ENCODE peak calls at places on chromosomes 11 and 22, in nine cellular contexts. X is psoas muscle, A is upper lobe of right lung, F is GM23248, Z is HepG2, Q is right atrium auricular region, D is colonic mucosa, K is fibroblast of lung, P is esophagus squamous epithelium. C is an unnamed sample.

GRCh38 chr22:28222066-28222465 is 303.0 kb upstream of the PITPNB start:
- DNase-seq in X (no peak), A (no peak), F (no peak), Z (no peak), Q (no peak), D (no peak), K (no peak), P (no peak), C (no peak)

GRCh38 chr22:24772493-24773220 is 1.9 kb downstream of the PIWIL3 start:
- DNase-seq in X (no peak), A (no peak), F (peak; percentile 51), Z (peak; percentile 61), Q (no peak), D (no peak), K (peak; percentile 61), P (no peak), C (no peak)

GRCh38 chr11:2539761-2540520 is 95.1 kb downstream of the KCNQ1 start:
- DNase-seq in X (peak; percentile 10), A (peak; percentile 57), F (no peak), Z (no peak), Q (no peak), D (no peak), K (no peak), P (no peak), C (no peak)

GRCh38 chr22:48649031-48649430 is 1178.6 kb downstream of the BRD1 start:
- DNase-seq in X (no peak), A (no peak), F (no peak), Z (no peak), Q (no peak), D (no peak), K (no peak), P (no peak), C (no peak)

GRCh38 chr11:117316197-117316961 is at the start of gene BACE1:
- DNase-seq in X (peak; percentile 83), A (peak; percentile 88), F (peak; percentile 89), Z (peak; percentile 85), Q (peak; percentile 84), D (peak; percentile 78), K (peak; percentile 88), P (no peak), C (no peak)

GRCh38 chr11:6638437-6638836 is 17.2 kb downstream of the DCHS1 start:
- DNase-seq in X (no peak), A (no peak), F (no peak), Z (no peak), Q (no peak), D (no peak), K (no peak), P (no peak), C (no peak)

GRCh38 chr11:101718406-101718805 is 134.6 kb upstream of the TRPC6 start:
- DNase-seq in X (no peak), A (no peak), F (peak; percentile 10), Z (no peak), Q (no peak), D (no peak), K (peak; percentile 97), P (no peak), C (no peak)

GRCh38 chr22:20783844-20784723 is 10.2 kb downstream of the SERPIND1 start:
- DNase-seq in X (no peak), A (no peak), F (peak; percentile 70), Z (peak; percentile 70), Q (no peak), D (peak; percentile 64), K (peak; percentile 72), P (no peak), C (peak; percentile 24)

GRCh38 chr11:83221694-83222093 is 28.2 kb downstream of the ANKRD42 start:
- DNase-seq in X (no peak), A (no peak), F (no peak), Z (no peak), Q (no peak), D (no peak), K (no peak), P (no peak), C (no peak)

GRCh38 chr22:49727191-49727880 is 100.3 kb downstream of the BRD1 start:
- DNase-seq in X (no peak), A (peak; percentile 47), F (no peak), Z (no peak), Q (no peak), D (no peak), K (no peak), P (no peak), C (no peak)

GRCh38 chr11:44840526-44840925 is 110.2 kb downstream of the TP53I11 start:
- DNase-seq in X (no peak), A (no peak), F (no peak), Z (no peak), Q (no peak), D (no peak), K (no peak), P (no peak), C (no peak)

GRCh38 chr11:206002-206384 is 1.2 kb downstream of the BET1L start:
- DNase-seq in X (no peak), A (peak; percentile 46), F (no peak), Z (no peak), Q (no peak), D (peak; percentile 24), K (no peak), P (no peak), C (no peak)
- H3K27ac ChIP-seq in X (peak overlapping the region; percentile 99), A (peak overlapping the region; percentile 99), F (peak overlapping the region; percentile 99), Z (peak overlapping the region; percentile 96), Q (peak overlapping the region; percentile 99), D (no peak overlapping the region), K (peak overlapping the region; percentile 96), P (peak overlapping the region; percentile 100), C (no peak overlapping the region)

GRCh38 chr22:46825145-46825544 is 62.7 kb downstream of the TBC1D22A start:
- DNase-seq in X (no peak), A (no peak), F (no peak), Z (no peak), Q (no peak), D (no peak), K (no peak), P (no peak), C (no peak)

GRCh38 chr22:46827781-46828180 is 65.3 kb downstream of the TBC1D22A start:
- DNase-seq in X (no peak), A (no peak), F (no peak), Z (no peak), Q (no peak), D (no peak), K (no peak), P (no peak), C (no peak)

GRCh38 chr22:46827072-46827780 is 64.8 kb downstream of the TBC1D22A start:
- DNase-seq in X (no peak), A (no peak), F (no peak), Z (peak; percentile 37), Q (no peak), D (no peak), K (no peak), P (no peak), C (no peak)

GRCh38 chr22:46824348-46824909 is 62.0 kb downstream of the TBC1D22A start:
- DNase-seq in X (no peak), A (no peak), F (no peak), Z (no peak), Q (no peak), D (no peak), K (no peak), P (no peak), C (no peak)

GRCh38 chr22:46826438-46826837 is 64.0 kb downstream of the TBC1D22A start:
- DNase-seq in X (no peak), A (no peak), F (no peak), Z (no peak), Q (no peak), D (no peak), K (no peak), P (no peak), C (no peak)
- H3K36me3 ChIP-seq in X (peaks cover 10% of the 10 kb centered on the region), A (no peaks in the 10 kb centered on the region), F (no peaks in the 10 kb centered on the region), Z (peaks cover 2% of the 10 kb centered on the region), Q (no peaks in the 10 kb centered on the region), D (no peaks in the 10 kb centered on the region), K (no peaks in the 10 kb centered on the region), P (no peaks in the 10 kb centered on the region), C (no peaks in the 10 kb centered on the region)

DNA sequence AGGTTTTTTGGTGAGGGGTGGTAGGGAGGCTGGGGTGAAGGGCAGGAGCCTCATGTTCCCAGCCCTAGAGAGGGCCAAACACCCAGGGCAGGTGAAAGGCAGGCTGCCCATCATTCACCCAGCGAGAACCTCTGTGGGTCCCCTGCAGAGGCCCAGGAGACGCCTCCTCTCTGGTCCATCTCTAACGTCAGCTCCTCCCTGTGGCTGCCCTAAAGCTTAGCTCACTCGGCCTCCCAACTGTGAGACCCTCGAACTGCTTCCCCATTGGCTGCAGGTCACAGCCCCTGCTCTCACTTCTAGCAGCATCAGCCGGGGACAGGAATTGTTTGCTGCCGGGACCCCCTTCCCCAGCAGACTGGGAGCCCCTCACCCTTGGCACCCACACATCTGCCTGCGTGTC is 615 bp upstream of the NFAM1 start:
- DNase-seq in X (no peak), A (no peak), F (no peak), Z (no peak), Q (no peak), D (no peak), K (no peak), P (no peak), C (no peak)
- H3K27ac ChIP-seq in X (no peak overlapping the region), A (no peak overlapping the region), F (no peak overlapping the region), Z (no peak overlapping the region), Q (no peak overlapping the region), D (no peak overlapping the region), K (no peak overlapping the region), P (peak overlapping the region; percentile 69), C (no peak overlapping the region)

GRCh38 chr11:119299416-119299815 is 17.5 kb downstream of the MCAM start:
- DNase-seq in X (no peak), A (no peak), F (no peak), Z (no peak), Q (no peak), D (no peak), K (no peak), P (no peak), C (no peak)

GRCh38 chr11:119298726-119299125 is 18.2 kb downstream of the MCAM start:
- DNase-seq in X (peak; percentile 78), A (no peak), F (no peak), Z (no peak), Q (no peak), D (no peak), K (no peak), P (no peak), C (no peak)

GRCh38 chr11:119303227-119303718 is 13.7 kb downstream of the MCAM start:
- DNase-seq in X (no peak), A (no peak), F (no peak), Z (no peak), Q (no peak), D (no peak), K (no peak), P (no peak), C (no peak)

GRCh38 chr11:119297938-119298337 is 19.0 kb downstream of the MCAM start:
- DNase-seq in X (no peak), A (no peak), F (no peak), Z (no peak), Q (no peak), D (no peak), K (no peak), P (no peak), C (no peak)

DNA sequence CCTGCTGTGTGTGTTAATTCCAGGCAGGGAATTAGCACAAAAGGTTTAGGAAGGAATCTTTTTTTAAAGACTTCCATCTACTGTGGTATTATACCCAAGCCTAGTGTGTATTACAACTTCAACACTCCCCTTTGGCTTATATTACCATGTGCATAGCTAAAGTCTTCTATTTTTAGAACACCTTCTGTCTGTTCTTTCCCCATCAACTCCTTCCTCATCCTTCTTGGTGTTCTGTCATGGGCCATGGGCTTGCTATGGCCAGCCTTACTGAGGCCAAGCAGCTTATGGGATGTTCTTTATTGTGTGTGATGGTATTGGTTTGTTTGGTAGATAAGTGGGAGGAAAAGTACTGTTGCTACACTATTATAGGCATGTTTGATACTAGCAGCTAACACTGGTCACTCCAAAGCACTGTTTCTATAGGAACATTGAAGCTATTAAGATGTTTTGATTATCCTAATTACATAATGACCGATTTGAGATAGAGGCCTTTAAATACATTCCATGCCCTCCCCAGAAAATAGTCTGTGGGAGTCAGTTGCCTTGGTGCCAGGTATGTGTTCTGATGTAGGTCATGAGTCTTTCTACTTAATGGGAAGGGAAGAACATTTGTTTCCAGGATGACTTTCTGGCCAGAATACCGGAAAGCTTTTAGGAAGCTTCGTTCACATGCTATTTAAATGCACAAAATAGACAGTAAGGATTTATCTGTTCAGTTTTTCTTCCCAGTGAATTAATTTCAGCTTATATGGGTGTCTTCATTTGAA is 16.5 kb downstream of the MCAM start:
- DNase-seq in X (no peak), A (no peak), F (no peak), Z (no peak), Q (no peak), D (no peak), K (no peak), P (no peak), C (no peak)
- H3K36me3 ChIP-seq in X (peaks cover 56% of the 10 kb centered on the region), A (peaks cover 85% of the 10 kb centered on the region), F (peaks cover 58% of the 10 kb centered on the region), Z (peaks cover 18% of the 10 kb centered on the region), Q (peaks cover 42% of the 10 kb centered on the region), D (peaks cover 5% of the 10 kb centered on the region), K (peaks cover 4% of the 10 kb centered on the region), P (peaks cover 6% of the 10 kb centered on the region), C (peaks cover 62% of the 10 kb centered on the region)